ENCODE peak calls at places on chromosomes 4 and X, in ten cellular contexts. T is MM.1S, S is endothelial cell of umbilical vein, D is ovary, K is AG04450, I is heart right ventricle, R is OCI-LY7, P is endodermal cell, F is fibroblast of lung, V is mammary epithelial cell. O is an unnamed sample.
A peak's percentile ranks its signal among the peaks of the same experiment; 100 is the strongest.

GRCh38 chr4:84032372-84032771 is 466.7 kb downstream of the NKX6-1 start:
- DNase-seq in T (peak; percentile 10), S (no peak), D (no peak), K (no peak), I (no peak), R (no peak), P (no peak), F (no peak), V (no peak), O (no peak)

GRCh38 chrX:41066969-41067368 is 18.3 kb upstream of the USP9X start:
- DNase-seq in T (no peak), S (no peak), D (no peak), K (no peak), I (no peak), R (no peak), P (no peak), F (no peak), V (no peak), O (no peak)

GRCh38 chrX:43809463-43809862 is 72.8 kb downstream of the MAOB start:
- DNase-seq in T (no peak), S (no peak), D (no peak), K (no peak), I (no peak), R (no peak), P (no peak), F (peak; percentile 50), V (no peak), O (no peak)

GRCh38 chr4:185101354-185101890 is 41.6 kb upstream of the SLC25A4 start:
- DNase-seq in T (no peak), S (no peak), D (no peak), K (no peak), I (no peak), R (no peak), P (no peak), F (no peak), V (no peak), O (no peak)

GRCh38 chr4:85151349-85151748 is 184.9 kb upstream of the WDFY3 start:
- DNase-seq in T (no peak), S (no peak), D (no peak), K (no peak), I (no peak), R (no peak), P (no peak), F (no peak), V (no peak), O (no peak)

GRCh38 chrX:1601051-1601767 is 9.8 kb downstream of the AKAP17A start:
- DNase-seq in T (no peak), S (no peak), D (no peak), K (no peak), I (no peak), R (no peak), P (no peak), F (no peak), V (no peak), O (no peak)

GRCh38 chr4:58809366-58809765 is 1699.2 kb upstream of the IGFBP7 start:
- DNase-seq in T (no peak), S (no peak), D (no peak), K (no peak), I (no peak), R (no peak), P (no peak), F (no peak), V (no peak), O (no peak)

GRCh38 chr4:181822005-181822375 is 421.2 kb upstream of the TENM3 start:
- DNase-seq in T (peak; percentile 82), S (no peak), D (no peak), K (no peak), I (no peak), R (no peak), P (no peak), F (peak; percentile 80), V (peak; percentile 27), O (no peak)

GRCh38 chrX:2451456-2452316 is 49.1 kb downstream of the DHRSX start:
- DNase-seq in T (no peak), S (no peak), D (no peak), K (no peak), I (no peak), R (no peak), P (peak; percentile 83), F (peak; percentile 84), V (no peak), O (no peak)

GRCh38 chrX:154486052-154486395 is 391 bp downstream of the UBL4A start:
- DNase-seq in T (peak; percentile 18), S (peak; percentile 2), D (peak; percentile 79), K (no peak), I (peak; percentile 31), R (peak; percentile 47), P (peak; percentile 54), F (no peak), V (peak; percentile 17), O (peak; percentile 39)

GRCh38 chrX:135973025-135973547 is 702 bp downstream of the MMGT1 start:
- DNase-seq in T (peak; percentile 32), S (no peak), D (no peak), K (no peak), I (no peak), R (peak; percentile 12), P (no peak), F (no peak), V (peak; percentile 9), O (no peak)

DNA sequence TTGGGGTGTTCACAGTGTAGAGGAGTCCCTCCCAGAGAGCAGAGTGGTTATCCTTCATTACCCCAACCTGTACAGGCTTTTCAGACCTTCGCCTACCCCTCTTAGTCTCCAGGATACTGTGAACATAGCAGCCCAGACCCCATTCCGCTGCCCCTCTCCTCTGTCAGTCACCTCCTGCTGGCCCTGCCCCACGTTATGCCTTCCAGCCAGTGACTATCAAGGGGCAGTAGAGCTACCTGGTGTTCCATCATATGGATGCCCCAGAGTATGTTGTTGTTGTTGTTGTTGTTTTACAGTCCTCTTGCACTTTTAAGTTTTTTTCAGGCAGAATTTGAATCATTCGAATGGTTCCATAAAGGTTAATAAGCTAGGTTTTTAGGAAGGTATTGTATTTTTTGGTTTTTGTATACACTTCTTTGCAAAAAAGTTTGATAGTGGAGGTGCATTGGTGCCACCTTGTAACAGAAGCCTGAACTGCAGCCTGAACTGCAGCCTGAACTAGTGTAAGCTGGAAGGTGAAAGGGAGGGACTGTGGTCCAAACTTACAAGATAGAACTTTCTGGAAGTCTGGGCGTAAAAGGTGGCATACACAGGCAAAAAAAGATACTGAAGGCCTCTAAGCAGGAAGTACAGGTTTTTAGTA is 101.4 kb upstream of the RAB40AL start:
- DNase-seq in T (peak; percentile 17), S (peak; percentile 54), D (peak; percentile 22), K (no peak), I (no peak), R (peak; percentile 4), P (peak; percentile 76), F (no peak), V (peak; percentile 23), O (peak; percentile 12)
- TF ChIP-seq CTCF in T (peak; percentile 58), S (peak; percentile 39), D (no peak), K (peak; percentile 67), I (peak; percentile 55), R (peak; percentile 65), P (peak; percentile 76), F (peak; percentile 58), V (peak; percentile 68), O (peak; percentile 18)

GRCh38 chr4:31365006-31365690 is 645.0 kb downstream of the PCDH7 start:
- DNase-seq in T (no peak), S (peak; percentile 70), D (no peak), K (no peak), I (no peak), R (no peak), P (no peak), F (peak; percentile 53), V (no peak), O (no peak)

GRCh38 chr4:31375936-31376335 is 655.8 kb downstream of the PCDH7 start:
- DNase-seq in T (no peak), S (no peak), D (no peak), K (no peak), I (no peak), R (no peak), P (no peak), F (no peak), V (no peak), O (no peak)

GRCh38 chr4:31366041-31366440 is 645.9 kb downstream of the PCDH7 start:
- DNase-seq in T (no peak), S (no peak), D (no peak), K (no peak), I (no peak), R (no peak), P (no peak), F (peak; percentile 67), V (peak; percentile 10), O (no peak)

GRCh38 chr4:31370866-31371465 is 650.8 kb downstream of the PCDH7 start:
- DNase-seq in T (peak; percentile 73), S (peak; percentile 60), D (no peak), K (no peak), I (no peak), R (peak; percentile 61), P (no peak), F (peak; percentile 31), V (peak; percentile 12), O (no peak)
- TF ChIP-seq CTCF in T (peak; percentile 83), S (peak; percentile 53), D (peak; percentile 29), K (peak; percentile 83), I (peak; percentile 65), R (peak; percentile 87), P (peak; percentile 85), F (peak; percentile 50), V (peak; percentile 66), O (peak; percentile 92)

GRCh38 chr4:9898596-9899345 is 117.3 kb downstream of the DRD5 start:
- DNase-seq in T (no peak), S (peak; percentile 9), D (no peak), K (no peak), I (peak; percentile 65), R (no peak), P (peak; percentile 91), F (no peak), V (peak; percentile 17), O (peak; percentile 32)
- TF ChIP-seq CTCF in T (no peak), S (no peak), D (no peak), K (no peak), I (peak; percentile 62), R (peak; percentile 26), P (peak; percentile 81), F (peak; percentile 3), V (no peak), O (no peak)

GRCh38 chr4:130747842-130748241 is 1651.9 kb downstream of the C4orf33 start:
- DNase-seq in T (peak; percentile 63), S (no peak), D (no peak), K (no peak), I (no peak), R (peak; percentile 19), P (no peak), F (peak; percentile 1), V (no peak), O (no peak)
- TF ChIP-seq CTCF in T (peak; percentile 52), S (no peak), D (no peak), K (no peak), I (no peak), R (peak; percentile 73), P (peak; percentile 71), F (no peak), V (no peak), O (no peak)

GRCh38 chr4:53118676-53119075 is 247.2 kb downstream of the SCFD2 start:
- DNase-seq in T (no peak), S (no peak), D (no peak), K (no peak), I (no peak), R (no peak), P (no peak), F (no peak), V (no peak), O (no peak)
- TF ChIP-seq CTCF in T (no peak), S (no peak), D (no peak), K (no peak), I (no peak), R (no peak), P (no peak), F (no peak), V (no peak), O (no peak)

O was measured in glutamatergic neuron.